ENCODE peak calls at places on chromosomes 11 and 22, in four cellular contexts. P is GM12878, M is K562, K is HepG2. B is an unnamed sample.

GRCh38 chr11:123354371-123354770 is 75.7 kb upstream of the GRAMD1B start:
- DNase-seq in P (no peak), M (no peak), K (no peak), B (no peak)

GRCh38 chr22:31917227-31917921 is 27.0 kb upstream of the YWHAH start:
- DNase-seq in P (peak), M (no peak), K (no peak), B (no peak)

GRCh38 chr11:64688534-64688982 is 34.4 kb downstream of the NRXN2 start:
- DNase-seq in P (peak), M (peak), K (peak), B (peak)

GRCh38 chr11:15471709-15472404 is 357.1 kb downstream of the INSC start:
- DNase-seq in P (no peak), M (no peak), K (no peak), B (no peak)

GRCh38 chr22:35567794-35568193 is 27.2 kb downstream of the RASD2 start:
- DNase-seq in P (no peak), M (no peak), K (no peak), B (no peak)

GRCh38 chr11:64409278-64409677 is 50.3 kb downstream of the RPS6KA4 start:
- DNase-seq in P (no peak), M (no peak), K (no peak), B (no peak)

GRCh38 chr11:32323814-32324130 is 111.6 kb downstream of the WT1 start:
- DNase-seq in P (no peak), M (no peak), K (no peak), B (no peak)

GRCh38 chr11:122215244-122215992 is 99.4 kb upstream of the BLID start:
- DNase-seq in P (no peak), M (peak), K (peak), B (peak)

GRCh38 chr22:43974028-43974545 is 18.8 kb downstream of the SAMM50 start:
- DNase-seq in P (no peak), M (no peak), K (no peak), B (no peak)

GRCh38 chr11:117793521-117793920 is 3.5 kb downstream of the DSCAML1 start:
- DNase-seq in P (no peak), M (no peak), K (no peak), B (no peak)

GRCh38 chr11:7637447-7638157 is 35.7 kb downstream of the CYB5R2 start:
- DNase-seq in P (no peak), M (no peak), K (no peak), B (no peak)

GRCh38 chr22:44931077-44931540 is 78.7 kb downstream of the PHF21B start:
- DNase-seq in P (no peak), M (no peak), K (no peak), B (no peak)

GRCh38 chr11:100687630-100688395 is 725 bp downstream of the ARHGAP42 start:
- DNase-seq in P (no peak), M (peak), K (peak), B (peak)

GRCh38 chr11:55481416-55481815 is 72.9 kb upstream of the OR4C15 start:
- DNase-seq in P (no peak), M (no peak), K (no peak), B (no peak)

GRCh38 chr11:126870021-126870420 is 130.5 kb downstream of the KIRREL3 start:
- DNase-seq in P (no peak), M (no peak), K (no peak), B (no peak)

GRCh38 chr11:64850979-64851567 is 6.6 kb upstream of the CDC42BPG start:
- DNase-seq in P (peak), M (no peak), K (no peak), B (no peak)

GRCh38 chr11:43825217-43825816 is 55.3 kb upstream of the ALKBH3 start:
- DNase-seq in P (no peak), M (peak), K (peak), B (peak)

GRCh38 chr11:125637840-125638239 is 12.9 kb downstream of the CHEK1 start:
- DNase-seq in P (no peak), M (no peak), K (no peak), B (no peak)

GRCh38 chr22:17258015-17258827 is 39.0 kb upstream of the ADA2 start:
- DNase-seq in P (peak), M (no peak), K (no peak), B (no peak)

GRCh38 chr11:74480683-74481417 is 12.7 kb downstream of the LIPT2 start:
- DNase-seq in P (no peak), M (no peak), K (no peak), B (no peak)

GRCh38 chr22:24176630-24177029 is 4.7 kb upstream of the SUSD2 start:
- DNase-seq in P (no peak), M (no peak), K (no peak), B (no peak)
- TF ChIP-seq FOXM1 in P (no peak), M (no peak), K (no peak), B (no peak)

GRCh38 chr11:76861490-76861953 is 804 bp downstream of the ACER3 start:
- DNase-seq in P (no peak), M (no peak), K (no peak), B (no peak)
- TF ChIP-seq BHLHE40 in P (no peak), M (no peak), K (no peak), B (no peak)

DNA sequence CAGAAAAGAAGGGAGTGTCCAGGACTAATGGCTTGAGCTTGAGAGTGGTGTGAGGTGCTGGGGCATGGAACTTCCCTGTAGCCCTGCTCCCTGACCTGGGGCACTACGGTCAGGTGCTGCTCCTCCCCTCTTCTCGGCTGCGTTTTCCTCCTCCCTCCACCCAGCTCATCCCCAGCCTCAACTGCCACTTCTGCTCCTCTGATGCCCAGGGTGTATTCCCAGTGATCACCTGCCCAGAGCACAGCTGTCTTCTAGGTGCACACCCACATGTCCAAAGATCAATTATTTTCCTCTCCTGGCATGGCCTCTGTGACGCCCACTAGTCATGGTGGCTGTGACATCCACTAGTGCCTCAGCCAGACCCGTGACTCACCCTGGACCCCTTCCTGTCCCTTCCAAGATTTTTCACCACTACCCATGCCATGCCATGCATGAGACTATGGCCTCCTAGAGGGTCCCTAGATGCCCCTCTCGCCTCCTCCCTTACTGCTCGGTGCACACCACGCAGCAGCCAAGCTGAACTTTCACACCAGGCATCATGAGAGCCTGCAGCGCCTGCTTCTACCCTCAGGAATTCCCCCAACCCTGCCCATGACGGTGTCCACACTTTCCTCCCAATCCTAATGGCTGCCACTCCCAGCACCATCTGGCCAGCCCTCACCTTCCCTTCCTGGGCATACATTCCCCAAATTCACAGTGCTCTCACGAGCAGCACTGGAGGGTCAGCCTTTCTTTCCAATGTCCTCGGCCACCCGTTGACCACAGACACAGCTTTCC is 1.9 kb downstream of the P2RX6 start:
- DNase-seq in P (no peak), M (no peak), K (no peak), B (no peak)
- TF ChIP-seq FOXM1 in P (no peak), M (no peak), K (no peak), B (no peak)

GRCh38 chr22:19745155-19746133 is 15.1 kb upstream of the TBX1 start:
- DNase-seq in P (no peak), M (peak), K (no peak), B (no peak)
- TF ChIP-seq BHLHE40 in P (no peak), M (no peak), K (no peak), B (no peak)

GRCh38 chr11:613369-613968 is 2.3 kb downstream of the IRF7 start:
- DNase-seq in P (no peak), M (peak), K (no peak), B (peak)

GRCh38 chr11:612961-613300 is 2.8 kb downstream of the IRF7 start:
- DNase-seq in P (no peak), M (no peak), K (no peak), B (no peak)

GRCh38 chr11:611001-611996 is 4.5 kb downstream of the IRF7 start:
- DNase-seq in P (no peak), M (no peak), K (no peak), B (no peak)

GRCh38 chr11:614091-614582 is 1.6 kb downstream of the IRF7 start:
- DNase-seq in P (no peak), M (no peak), K (no peak), B (no peak)

DNA sequence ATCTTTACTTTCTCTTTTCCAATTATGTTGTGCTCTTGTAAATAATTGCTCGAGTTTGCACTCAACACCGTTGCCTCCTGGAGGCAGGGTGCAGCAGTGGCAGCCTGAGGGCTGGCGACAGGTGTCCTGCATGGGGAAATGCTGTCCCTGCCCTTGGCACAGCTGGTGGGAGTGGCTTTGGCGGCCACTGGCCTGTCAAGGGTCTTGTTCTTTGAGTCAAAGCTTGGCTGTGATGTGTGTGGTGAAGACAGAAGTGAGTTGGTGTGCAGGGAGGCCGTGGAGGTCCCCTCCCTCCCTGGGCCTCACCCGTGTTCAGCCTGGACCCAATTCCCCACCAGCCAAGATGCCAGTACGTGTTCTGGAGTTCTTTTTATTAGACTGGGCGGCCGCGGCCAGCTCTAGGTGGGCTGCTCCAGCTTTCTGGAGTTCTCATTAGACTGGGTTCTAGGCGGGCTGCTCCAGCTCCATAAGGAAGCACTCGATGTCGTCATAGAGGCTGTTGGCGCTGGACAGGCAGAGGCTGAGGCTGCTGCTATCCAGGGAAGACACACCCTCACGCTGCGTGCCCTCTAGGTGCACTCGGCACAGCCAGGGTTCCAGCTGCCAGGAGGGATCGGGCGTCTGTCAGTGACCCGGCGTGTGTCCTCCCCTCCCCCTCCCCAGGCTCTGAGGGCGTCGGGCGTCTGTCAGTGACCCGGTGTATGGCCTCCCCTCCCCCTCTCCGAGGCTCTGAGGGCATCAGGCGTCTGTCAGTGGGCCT is 3.4 kb downstream of the IRF7 start:
- DNase-seq in P (no peak), M (no peak), K (peak), B (no peak)
- TF ChIP-seq FOXM1 in P (no peak), M (no peak), K (no peak), B (no peak)

GRCh38 chr11:69005631-69006368 is 7.2 kb downstream of the MRGPRF start:
- DNase-seq in P (no peak), M (no peak), K (no peak), B (no peak)
- TF ChIP-seq BHLHE40 in P (no peak), M (no peak), K (no peak), B (no peak)

DNA sequence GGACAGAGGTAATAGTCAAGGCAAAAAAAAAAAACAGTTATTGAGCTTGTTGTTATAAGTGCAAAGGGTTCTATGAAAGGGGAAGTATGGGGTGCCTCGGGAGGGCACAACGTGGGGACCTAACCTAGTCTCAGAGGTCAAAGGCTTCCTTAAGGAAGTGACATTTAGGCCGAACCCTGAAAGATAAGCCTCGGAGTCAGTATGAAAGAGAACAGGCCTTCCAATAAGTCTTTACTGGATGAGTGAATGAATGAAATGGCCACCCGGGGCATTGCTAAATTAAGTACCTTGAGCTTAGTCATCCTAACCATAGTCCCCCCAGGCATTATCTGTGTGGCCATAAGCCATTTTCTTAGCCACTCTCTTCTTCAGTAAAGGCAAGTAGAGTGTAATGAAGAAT is 19.7 kb downstream of the FLI1 start:
- DNase-seq in P (no peak), M (no peak), K (no peak), B (no peak)
- TF ChIP-seq FOXM1 in P (no peak), M (no peak), K (no peak), B (no peak)

GRCh38 chr11:76313271-76313670 is 67.7 kb downstream of the THAP12 start:
- DNase-seq in P (no peak), M (no peak), K (no peak), B (no peak)

GRCh38 chr11:76313913-76314740 is 66.8 kb downstream of the THAP12 start:
- DNase-seq in P (no peak), M (peak), K (no peak), B (no peak)

GRCh38 chr11:76315182-76315853 is 65.6 kb downstream of the THAP12 start:
- DNase-seq in P (no peak), M (no peak), K (no peak), B (no peak)

GRCh38 chr11:76316726-76317125 is 64.2 kb downstream of the THAP12 start:
- DNase-seq in P (no peak), M (no peak), K (no peak), B (no peak)

GRCh38 chr11:76314741-76315090 is 66.2 kb downstream of the THAP12 start:
- DNase-seq in P (no peak), M (no peak), K (no peak), B (no peak)
- TF ChIP-seq BHLHE40 in P (no peak), M (no peak), K (no peak), B (no peak)

GRCh38 chr22:27705391-27706080 is 96.0 kb downstream of the MN1 start:
- DNase-seq in P (no peak), M (no peak), K (peak), B (no peak)
- TF ChIP-seq FOXM1 in P (no peak), M (no peak), K (no peak), B (no peak)

GRCh38 chr11:84812351-84813083 is 814.6 kb downstream of the DLG2 start:
- DNase-seq in P (no peak), M (no peak), K (no peak), B (no peak)

GRCh38 chr11:84819128-84819527 is 808.0 kb downstream of the DLG2 start:
- DNase-seq in P (no peak), M (no peak), K (no peak), B (no peak)

GRCh38 chr11:84819561-84819960 is 807.6 kb downstream of the DLG2 start:
- DNase-seq in P (no peak), M (no peak), K (no peak), B (no peak)

DNA sequence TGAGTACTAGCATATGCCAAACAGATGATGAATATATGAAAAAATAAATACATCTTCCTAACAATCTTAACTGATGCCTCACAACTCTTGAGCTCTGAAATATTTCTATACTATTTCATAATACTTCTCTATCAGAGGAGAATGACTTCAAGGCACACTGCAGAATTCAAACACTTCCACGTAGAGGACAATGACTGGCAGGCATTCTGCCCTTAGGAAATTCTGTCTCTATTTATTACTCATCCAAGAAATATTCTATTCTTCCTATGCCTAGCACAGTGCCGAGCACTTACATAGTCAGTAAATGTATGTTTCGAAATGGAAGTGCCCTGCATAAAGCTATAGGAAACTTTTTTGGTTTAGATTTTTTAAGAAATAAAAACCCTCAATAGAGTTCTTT is 809.1 kb downstream of the DLG2 start:
- DNase-seq in P (no peak), M (no peak), K (no peak), B (no peak)
- TF ChIP-seq BHLHE40 in P (no peak), M (no peak), K (no peak), B (no peak)

B was measured in HEK293T.